ENCODE peak calls at places on chromosome 3, in ten cellular contexts. R, K, I, C, B, L, D, X, P and W are unnamed samples.

GRCh38 chr3:23696842-23697241 is 108.9 kb upstream of the UBE2E1 start:
- DNase-seq in C (no peak), R (no peak), L (no peak), B (no peak), K (no peak), P (no peak), I (no peak), X (no peak), D (no peak), W (peak)

GRCh38 chr3:146818866-146819265 is 213.7 kb upstream of the PLSCR5 start:
- DNase-seq in I (no peak), X (no peak), K (no peak), B (no peak), R (no peak), L (no peak), D (no peak), P (no peak), C (no peak), W (no peak)

GRCh38 chr3:122635789-122636188 is 44.9 kb upstream of the PARP14 start:
- DNase-seq in D (no peak), L (no peak), X (no peak), R (peak), P (no peak), I (no peak), C (no peak), K (no peak), B (peak), W (peak)

GRCh38 chr3:156676467-156677119 is 2.2 kb downstream of the TIPARP start:
- DNase-seq in R (peak), X (no peak), L (no peak), K (no peak), P (no peak), C (no peak), I (no peak), D (no peak), B (peak), W (peak)

GRCh38 chr3:151558621-151559020 is 97.8 kb upstream of the IGSF10 start:
- DNase-seq in K (no peak), D (no peak), B (no peak), X (no peak), R (no peak), C (no peak), P (no peak), L (no peak), I (no peak), W (no peak)

GRCh38 chr3:119579366-119580147 is at the start of gene ADPRH:
- DNase-seq in D (no peak), R (peak), I (peak), K (peak), C (peak), L (peak), X (peak), P (peak), B (peak), W (peak)

GRCh38 chr3:129934234-129935123 is 40.0 kb upstream of the TRH start:
- DNase-seq in D (no peak), I (peak), X (peak), P (no peak), K (peak), R (peak), B (peak), C (peak), L (peak), W (peak)

GRCh38 chr3:187150599-187150998 is 11.3 kb upstream of the RPL39L start:
- DNase-seq in P (no peak), B (peak), L (peak), D (no peak), R (no peak), C (peak), X (peak), K (no peak), I (peak), W (peak)